ENCODE peak calls at places on chromosomes 1 and 21, in six cellular contexts. F, K, Z, S, Q and A are unnamed samples.

GRCh38 chr1:48025076-48025475 is 27.9 kb upstream of the TRABD2B start:
- DNase-seq in F (no peak), K (no peak), Z (no peak), S (no peak), Q (no peak), A (no peak)

GRCh38 chr1:182677393-182678098 is 6.8 kb downstream of the RGS8 start:
- DNase-seq in F (no peak), K (no peak), Z (no peak), S (no peak), Q (no peak), A (no peak)

GRCh38 chr1:162136760-162137537 is 67.5 kb downstream of the NOS1AP start:
- DNase-seq in F (peak; percentile 33), K (no peak), Z (peak; percentile 85), S (no peak), Q (no peak), A (no peak)

GRCh38 chr1:95017775-95018174 is 55.0 kb downstream of the ALG14 start:
- DNase-seq in F (no peak), K (no peak), Z (no peak), S (no peak), Q (no peak), A (no peak)

GRCh38 chr1:156104065-156104810 is 10.3 kb upstream of the LMNA start:
- DNase-seq in F (peak; percentile 48), K (peak; percentile 83), Z (peak; percentile 80), S (peak; percentile 71), Q (peak; percentile 70), A (no peak)

GRCh38 chr1:156705918-156706646 is 699 bp upstream of the CRABP2 start:
- DNase-seq in F (peak; percentile 62), K (peak; percentile 70), Z (peak; percentile 34), S (peak; percentile 67), Q (peak; percentile 57), A (peak; percentile 36)

GRCh38 chr1:159066108-159066507 is 10.5 kb downstream of the AIM2 start:
- DNase-seq in F (no peak), K (no peak), Z (no peak), S (no peak), Q (no peak), A (no peak)

GRCh38 chr1:21290546-21290944 is 282 bp upstream of the ECE1 start:
- DNase-seq in F (no peak), K (no peak), Z (no peak), S (no peak), Q (no peak), A (no peak)

GRCh38 chr1:150971583-150972416 is 2.8 kb downstream of the CERS2 start:
- DNase-seq in F (peak; percentile 61), K (no peak), Z (no peak), S (no peak), Q (peak; percentile 75), A (no peak)

DNA sequence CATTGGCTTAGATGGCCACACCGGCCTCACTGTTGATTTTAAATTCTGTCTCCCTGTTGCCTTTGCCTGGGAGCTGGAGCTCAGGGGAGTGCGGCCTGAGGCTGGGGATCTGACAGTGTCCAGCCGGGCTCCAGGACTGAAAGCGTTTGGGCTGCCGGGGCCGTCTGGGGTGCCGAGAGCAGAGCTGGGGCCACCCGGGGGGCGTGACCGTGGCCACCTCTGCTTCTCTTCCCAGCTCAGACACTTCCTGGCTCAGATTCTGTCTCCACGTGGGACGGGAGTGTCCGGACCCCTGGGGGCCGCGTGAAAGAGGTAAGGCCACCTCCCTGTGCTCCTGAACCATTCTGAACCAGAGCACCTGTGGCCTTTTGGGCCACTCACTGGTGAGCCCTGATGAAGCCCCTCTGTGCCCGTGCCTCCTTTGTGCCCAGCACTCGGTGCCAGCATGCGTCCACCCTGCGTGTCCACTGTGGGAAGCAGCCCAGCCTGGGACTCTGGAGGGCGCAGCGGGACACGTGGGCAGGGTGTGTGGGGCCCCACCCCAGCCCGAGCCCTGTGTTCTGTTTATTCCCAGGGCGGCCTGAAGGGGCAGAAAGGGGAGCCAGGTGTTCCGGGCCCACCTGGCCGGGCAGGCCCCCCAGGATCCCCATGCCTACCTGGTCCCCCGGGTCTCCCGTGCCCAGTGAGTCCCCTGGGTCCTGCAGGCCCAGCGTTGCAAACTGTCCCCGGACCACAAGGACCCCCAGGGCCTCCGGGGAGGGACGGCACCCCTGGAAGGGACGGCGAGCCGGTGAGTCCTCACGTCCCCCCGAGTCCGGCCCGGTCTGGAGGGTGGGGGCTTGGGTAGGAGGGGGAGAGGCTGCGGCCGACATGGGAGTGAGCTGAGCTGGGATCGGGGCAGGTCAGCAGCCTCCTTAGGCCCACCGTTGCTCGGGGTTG is 64.8 kb downstream of the SLC19A1 start:
- DNase-seq in F (no peak), K (no peak), Z (no peak), S (no peak), Q (no peak), A (no peak)
- H3K4me1 ChIP-seq in F (no peaks in the 10 kb centered on the region), K (peaks cover 13% of the 10 kb centered on the region), Z (peaks cover 12% of the 10 kb centered on the region), S (peaks cover 9% of the 10 kb centered on the region), Q (no peaks in the 10 kb centered on the region), A (no peaks in the 10 kb centered on the region)

GRCh38 chr1:31572323-31573104 is 3.8 kb upstream of the TINAGL1 start:
- DNase-seq in F (no peak), K (no peak), Z (peak; percentile 50), S (no peak), Q (no peak), A (no peak)
- H3K27ac ChIP-seq in F (peak overlapping the region; percentile 79), K (peak overlapping the region; percentile 99), Z (no peak overlapping the region), S (peak overlapping the region; percentile 76), Q (peak overlapping the region; percentile 93), A (peak overlapping the region; percentile 76)

DNA sequence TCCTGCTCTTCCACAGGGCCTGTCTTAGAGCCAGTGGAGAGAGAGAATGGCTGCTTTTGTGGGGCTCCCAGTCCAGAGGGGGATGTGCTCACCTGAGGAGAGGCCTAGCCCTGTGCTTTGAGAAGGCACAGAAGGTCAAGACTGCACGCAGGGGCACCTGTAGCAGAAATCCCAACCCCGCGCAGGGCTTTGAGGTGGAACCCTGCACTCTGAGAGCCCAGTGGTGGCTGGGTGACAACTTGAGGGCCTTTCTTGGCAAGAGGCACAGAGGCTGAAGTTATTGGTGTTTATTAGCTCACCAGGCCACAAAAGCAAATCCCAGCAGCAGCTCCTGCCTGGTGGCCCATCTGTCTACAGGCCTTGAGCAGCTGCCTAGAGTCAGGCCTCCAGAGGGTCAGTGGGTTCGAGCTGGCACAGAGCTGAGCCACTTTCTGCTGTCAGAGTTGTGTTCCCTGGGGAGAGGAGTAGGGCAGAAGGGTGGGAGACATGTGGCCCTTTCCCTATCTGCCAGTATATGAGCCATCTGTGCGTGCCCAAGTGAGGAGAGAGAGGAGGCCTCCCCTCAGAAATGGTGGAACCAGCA is 31.4 kb downstream of the SZRD1 start:
- DNase-seq in F (no peak), K (no peak), Z (no peak), S (no peak), Q (peak; percentile 91), A (no peak)
- TF ChIP-seq POLR2A in F (no peak), K (no peak), Z (no peak), S (no peak), Q (no peak), A (no peak)

GRCh38 chr21:45072963-45073300 is 1.4 kb upstream of the ADARB1 start:
- DNase-seq in F (no peak), K (no peak), Z (no peak), S (no peak), Q (no peak), A (no peak)

GRCh38 chr21:45073301-45074047 is 906 bp upstream of the ADARB1 start:
- DNase-seq in F (peak; percentile 33), K (no peak), Z (peak; percentile 44), S (peak; percentile 42), Q (peak; percentile 43), A (no peak)

GRCh38 chr21:45070970-45071369 is 3.4 kb upstream of the ADARB1 start:
- DNase-seq in F (no peak), K (no peak), Z (no peak), S (no peak), Q (no peak), A (no peak)

GRCh38 chr21:45071396-45072165 is 2.8 kb upstream of the ADARB1 start:
- DNase-seq in F (no peak), K (no peak), Z (no peak), S (no peak), Q (no peak), A (no peak)

GRCh38 chr21:45072166-45072962 is 2.0 kb upstream of the ADARB1 start:
- DNase-seq in F (no peak), K (no peak), Z (no peak), S (no peak), Q (no peak), A (no peak)
- H3K4me1 ChIP-seq in F (no peaks in the 10 kb centered on the region), K (peaks cover 11% of the 10 kb centered on the region), Z (peaks cover 9% of the 10 kb centered on the region), S (peaks cover 3% of the 10 kb centered on the region), Q (peaks cover 9% of the 10 kb centered on the region), A (peaks cover 43% of the 10 kb centered on the region)

GRCh38 chr1:58895082-58895481 is 111.2 kb upstream of the JUN start:
- DNase-seq in F (no peak), K (no peak), Z (no peak), S (no peak), Q (no peak), A (no peak)
- H3K27ac ChIP-seq in F (no peak overlapping the region), K (peak overlapping the region; percentile 67), Z (no peak overlapping the region), S (no peak overlapping the region), Q (no peak overlapping the region), A (peak overlapping the region; percentile 94)